ENCODE peak calls at places on chromosomes 13 and 19, in five cellular contexts. One of them, this sample, is unnamed.

GRCh38 chr13:114110091-114110829 is 22.2 kb downstream of the RASA3 start:
- DNase-seq in NT2/D1: no peak
- DNase-seq in GM23248: peak; percentile 42
- DNase-seq in K562: no peak
- DNase-seq in fibroblast of lung: no peak
- DNase-seq in this sample: no peak

GRCh38 chr13:104043184-104043583 is 977.0 kb upstream of the SLC10A2 start:
- DNase-seq in NT2/D1: no peak
- DNase-seq in GM23248: no peak
- DNase-seq in K562: no peak
- DNase-seq in fibroblast of lung: peak; percentile 17
- DNase-seq in this sample: no peak

GRCh38 chr13:87671824-87672603 is 843 bp downstream of the SLITRK5 start:
- DNase-seq in GM23248: peak; percentile 9
- DNase-seq in fibroblast of lung: peak; percentile 12
- DNase-seq in NT2/D1: no peak
- DNase-seq in K562: no peak
- DNase-seq in this sample: no peak

GRCh38 chr19:19105365-19106060 is 32.8 kb downstream of the TMEM161A start:
- DNase-seq in K562: peak; percentile 93
- DNase-seq in fibroblast of lung: peak; percentile 55
- DNase-seq in NT2/D1: peak; percentile 63
- DNase-seq in GM23248: peak; percentile 33
- DNase-seq in this sample: peak; percentile 51

GRCh38 chr13:105914637-105915036 is 620.8 kb downstream of the EFNB2 start:
- DNase-seq in K562: no peak
- DNase-seq in GM23248: peak; percentile 72
- DNase-seq in NT2/D1: no peak
- DNase-seq in fibroblast of lung: peak; percentile 98
- DNase-seq in this sample: peak; percentile 78

GRCh38 chr13:37485766-37486165 is 112.8 kb downstream of the POSTN start:
- DNase-seq in GM23248: peak; percentile 12
- DNase-seq in K562: no peak
- DNase-seq in NT2/D1: no peak
- DNase-seq in fibroblast of lung: no peak
- DNase-seq in this sample: peak; percentile 24

GRCh38 chr13:46995874-46996273 is 99.0 kb upstream of the HTR2A start:
- DNase-seq in GM23248: no peak
- DNase-seq in NT2/D1: no peak
- DNase-seq in K562: no peak
- DNase-seq in fibroblast of lung: no peak
- DNase-seq in this sample: no peak

GRCh38 chr13:61664821-61665705 is 249.4 kb upstream of the PCDH20 start:
- DNase-seq in NT2/D1: no peak
- DNase-seq in fibroblast of lung: no peak
- DNase-seq in K562: no peak
- DNase-seq in GM23248: no peak
- DNase-seq in this sample: no peak

GRCh38 chr13:97116754-97117153 is 105.4 kb upstream of the MBNL2 start:
- DNase-seq in K562: no peak
- DNase-seq in GM23248: peak; percentile 69
- DNase-seq in NT2/D1: peak; percentile 42
- DNase-seq in fibroblast of lung: peak; percentile 54
- DNase-seq in this sample: peak; percentile 57

GRCh38 chr13:89136678-89137077 is 1465.5 kb downstream of the SLITRK5 start:
- DNase-seq in K562: no peak
- DNase-seq in GM23248: no peak
- DNase-seq in fibroblast of lung: no peak
- DNase-seq in NT2/D1: no peak
- DNase-seq in this sample: no peak

GRCh38 chr13:76389321-76389720 is 496.9 kb downstream of the KCTD12 start:
- DNase-seq in K562: no peak
- DNase-seq in NT2/D1: no peak
- DNase-seq in fibroblast of lung: no peak
- DNase-seq in GM23248: no peak
- DNase-seq in this sample: no peak

GRCh38 chr13:80988752-80989151 is 647.8 kb upstream of the SPRY2 start:
- DNase-seq in GM23248: no peak
- DNase-seq in NT2/D1: no peak
- DNase-seq in K562: no peak
- DNase-seq in fibroblast of lung: no peak
- DNase-seq in this sample: no peak

GRCh38 chr19:38831142-38831605 is 420 bp downstream of the ECH1 start:
- DNase-seq in GM23248: peak; percentile 96
- DNase-seq in NT2/D1: no peak
- DNase-seq in K562: no peak
- DNase-seq in fibroblast of lung: peak; percentile 94
- DNase-seq in this sample: peak; percentile 92

GRCh38 chr19:29667941-29668340 is 2.7 kb downstream of the PLEKHF1 start:
- DNase-seq in NT2/D1: no peak
- DNase-seq in GM23248: peak; percentile 32
- DNase-seq in K562: no peak
- DNase-seq in fibroblast of lung: no peak
- DNase-seq in this sample: no peak

GRCh38 chr19:3036119-3036794 is 7.2 kb upstream of the TLE2 start:
- DNase-seq in GM23248: peak; percentile 94
- DNase-seq in fibroblast of lung: peak; percentile 92
- DNase-seq in NT2/D1: peak; percentile 95
- DNase-seq in K562: peak; percentile 78
- DNase-seq in this sample: peak; percentile 97

GRCh38 chr19:48934837-48935236 is 1.3 kb downstream of the DHDH start:
- DNase-seq in K562: no peak
- DNase-seq in GM23248: no peak
- DNase-seq in fibroblast of lung: no peak
- DNase-seq in NT2/D1: no peak
- DNase-seq in this sample: no peak

GRCh38 chr19:38707512-38708114 is 36.7 kb downstream of the CAPN12 start:
- DNase-seq in K562: no peak
- DNase-seq in NT2/D1: no peak
- DNase-seq in GM23248: peak; percentile 36
- DNase-seq in fibroblast of lung: no peak
- DNase-seq in this sample: no peak

GRCh38 chr19:2962018-2962670 is 15.2 kb upstream of the TLE6 start:
- DNase-seq in K562: peak; percentile 66
- DNase-seq in fibroblast of lung: peak; percentile 89
- DNase-seq in NT2/D1: no peak
- DNase-seq in GM23248: peak; percentile 76
- DNase-seq in this sample: peak; percentile 90

GRCh38 chr13:60396008-60396782 is 825 bp upstream of the TDRD3 start:
- DNase-seq in GM23248: peak; percentile 97
- DNase-seq in fibroblast of lung: peak; percentile 93
- DNase-seq in NT2/D1: peak; percentile 72
- DNase-seq in K562: peak; percentile 84
- DNase-seq in this sample: peak; percentile 97

GRCh38 chr19:45526143-45526542 is 18.9 kb downstream of the VASP start:
- DNase-seq in GM23248: peak; percentile 67
- DNase-seq in NT2/D1: no peak
- DNase-seq in fibroblast of lung: peak; percentile 58
- DNase-seq in K562: peak; percentile 81
- DNase-seq in this sample: peak; percentile 63

GRCh38 chr19:28700176-28700575 is 512.8 kb downstream of the UQCRFS1 start:
- DNase-seq in NT2/D1: no peak
- DNase-seq in K562: no peak
- DNase-seq in fibroblast of lung: no peak
- DNase-seq in GM23248: peak; percentile 4
- DNase-seq in this sample: no peak

GRCh38 chr19:17249887-17250548 is 4.3 kb upstream of the NR2F6 start:
- DNase-seq in GM23248: no peak
- DNase-seq in K562: no peak
- DNase-seq in NT2/D1: no peak
- DNase-seq in fibroblast of lung: no peak
- DNase-seq in this sample: no peak

GRCh38 chr19:45250832-45251451 is at the start of gene MARK4:
- DNase-seq in K562: peak; percentile 96
- DNase-seq in NT2/D1: no peak
- DNase-seq in GM23248: peak; percentile 73
- DNase-seq in fibroblast of lung: peak; percentile 44
- DNase-seq in this sample: peak; percentile 87

GRCh38 chr19:10567696-10568443 is 909 bp downstream of the CDKN2D start:
- DNase-seq in NT2/D1: no peak
- DNase-seq in K562: no peak
- DNase-seq in GM23248: peak; percentile 32
- DNase-seq in fibroblast of lung: no peak
- DNase-seq in this sample: peak; percentile 22

GRCh38 chr19:50500060-50500752 is 10.8 kb downstream of the JOSD2 start:
- DNase-seq in K562: peak; percentile 81
- DNase-seq in GM23248: peak; percentile 19
- DNase-seq in NT2/D1: no peak
- DNase-seq in fibroblast of lung: no peak
- DNase-seq in this sample: peak; percentile 19

GRCh38 chr13:81738364-81738763 is 1397.4 kb upstream of the SPRY2 start:
- DNase-seq in GM23248: no peak
- DNase-seq in NT2/D1: no peak
- DNase-seq in K562: no peak
- DNase-seq in fibroblast of lung: no peak
- DNase-seq in this sample: peak; percentile 9

GRCh38 chr13:23771966-23772365 is 117.2 kb downstream of the MIPEP start:
- DNase-seq in fibroblast of lung: peak; percentile 19
- DNase-seq in K562: no peak
- DNase-seq in NT2/D1: no peak
- DNase-seq in GM23248: peak; percentile 66
- DNase-seq in this sample: no peak

GRCh38 chr13:109779074-109779473 is 7.3 kb downstream of the IRS2 start:
- DNase-seq in K562: no peak
- DNase-seq in GM23248: no peak
- DNase-seq in NT2/D1: no peak
- DNase-seq in fibroblast of lung: no peak
- DNase-seq in this sample: no peak
- H3K9ac ChIP-seq in K562: no peak overlapping the region
- H3K9ac ChIP-seq in GM23248: no peak overlapping the region
- H3K9ac ChIP-seq in NT2/D1: no peak overlapping the region
- H3K9ac ChIP-seq in fibroblast of lung: no peak overlapping the region
- H3K9ac ChIP-seq in this sample: peak overlapping the region; percentile 92

GRCh38 chr19:6801397-6802086 is 29.0 kb downstream of the VAV1 start:
- DNase-seq in GM23248: peak; percentile 21
- DNase-seq in fibroblast of lung: no peak
- DNase-seq in NT2/D1: no peak
- DNase-seq in K562: peak; percentile 36
- DNase-seq in this sample: no peak

GRCh38 chr19:6796278-6796677 is 23.8 kb downstream of the VAV1 start:
- DNase-seq in K562: no peak
- DNase-seq in fibroblast of lung: no peak
- DNase-seq in NT2/D1: no peak
- DNase-seq in GM23248: no peak
- DNase-seq in this sample: no peak

GRCh38 chr19:6802336-6803035 is 30.0 kb downstream of the VAV1 start:
- DNase-seq in K562: no peak
- DNase-seq in NT2/D1: no peak
- DNase-seq in GM23248: no peak
- DNase-seq in fibroblast of lung: no peak
- DNase-seq in this sample: no peak

GRCh38 chr19:6803036-6803404 is 30.5 kb downstream of the VAV1 start:
- DNase-seq in NT2/D1: no peak
- DNase-seq in GM23248: no peak
- DNase-seq in fibroblast of lung: no peak
- DNase-seq in K562: no peak
- DNase-seq in this sample: no peak

GRCh38 chr19:6800991-6801396 is 28.5 kb downstream of the VAV1 start:
- DNase-seq in fibroblast of lung: no peak
- DNase-seq in NT2/D1: no peak
- DNase-seq in K562: no peak
- DNase-seq in GM23248: peak; percentile 86
- DNase-seq in this sample: no peak
- H3K4me3 ChIP-seq in fibroblast of lung: no peak overlapping the region
- H3K4me3 ChIP-seq in NT2/D1: no peak overlapping the region
- H3K4me3 ChIP-seq in K562: no peak overlapping the region
- H3K4me3 ChIP-seq in GM23248: peak overlapping the region; percentile 57
- H3K4me3 ChIP-seq in this sample: peak overlapping the region; percentile 35

GRCh38 chr19:47209323-47210179 is 21.4 kb downstream of the BBC3 start:
- DNase-seq in fibroblast of lung: peak; percentile 38
- DNase-seq in K562: no peak
- DNase-seq in GM23248: no peak
- DNase-seq in NT2/D1: no peak
- DNase-seq in this sample: peak; percentile 43
- H3K4me1 ChIP-seq in fibroblast of lung: peaks cover 3% of the 10 kb centered on the region
- H3K4me1 ChIP-seq in K562: peaks cover 13% of the 10 kb centered on the region
- H3K4me1 ChIP-seq in GM23248: peaks cover 5% of the 10 kb centered on the region
- H3K4me1 ChIP-seq in NT2/D1: peaks cover 11% of the 10 kb centered on the region
- H3K4me1 ChIP-seq in this sample: peaks cover 3% of the 10 kb centered on the region

DNA sequence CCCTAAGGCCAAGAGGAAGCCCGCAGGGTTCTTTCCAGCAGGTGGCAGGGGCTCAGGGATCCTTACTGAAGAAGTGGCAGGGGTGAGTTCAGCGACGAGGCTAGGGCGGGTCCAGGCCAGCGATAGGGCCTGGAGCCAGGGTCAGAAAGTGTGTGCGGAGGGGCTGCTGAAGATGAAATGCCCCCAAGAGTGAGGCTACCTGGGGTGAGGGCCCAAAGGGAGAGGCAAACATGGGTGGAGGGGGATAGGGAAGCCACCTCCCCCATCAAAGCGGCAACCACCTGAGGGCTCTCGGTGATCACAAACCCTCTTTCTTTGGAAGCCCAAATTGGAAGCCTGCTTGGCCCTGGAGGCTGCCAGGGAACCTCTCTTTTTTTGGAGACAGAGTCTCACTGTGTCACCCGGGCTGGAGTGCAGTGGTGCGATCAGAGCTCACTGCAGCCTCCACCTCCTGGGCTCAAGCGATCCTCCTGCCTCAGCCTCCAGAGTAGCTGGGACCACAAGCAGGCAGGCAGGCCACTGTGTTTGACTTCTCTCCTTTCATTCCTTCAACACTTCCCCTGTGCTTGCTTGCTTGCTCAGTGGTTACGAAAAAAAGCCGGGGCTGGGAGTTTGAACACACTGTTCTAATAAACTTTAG is 1.2 kb upstream of the ATP8B3 start:
- DNase-seq in GM23248: no peak
- DNase-seq in NT2/D1: no peak
- DNase-seq in fibroblast of lung: no peak
- DNase-seq in K562: no peak
- DNase-seq in this sample: no peak
- H3K9ac ChIP-seq in GM23248: peak overlapping the region; percentile 68
- H3K9ac ChIP-seq in NT2/D1: peak overlapping the region; percentile 74
- H3K9ac ChIP-seq in fibroblast of lung: no peak overlapping the region
- H3K9ac ChIP-seq in K562: peak overlapping the region; percentile 69
- H3K9ac ChIP-seq in this sample: peak overlapping the region; percentile 71

GRCh38 chr19:14405758-14406644 is 13.1 kb downstream of the DDX39A start:
- DNase-seq in GM23248: peak; percentile 86
- DNase-seq in fibroblast of lung: peak; percentile 86
- DNase-seq in K562: peak; percentile 100
- DNase-seq in NT2/D1: peak; percentile 97
- DNase-seq in this sample: peak; percentile 86

GRCh38 chr19:14404322-14404721 is 14.8 kb downstream of the DDX39A start:
- DNase-seq in K562: no peak
- DNase-seq in fibroblast of lung: no peak
- DNase-seq in NT2/D1: no peak
- DNase-seq in GM23248: no peak
- DNase-seq in this sample: no peak

GRCh38 chr19:14406645-14407331 is 12.4 kb downstream of the DDX39A start:
- DNase-seq in GM23248: no peak
- DNase-seq in K562: peak; percentile 11
- DNase-seq in fibroblast of lung: no peak
- DNase-seq in NT2/D1: no peak
- DNase-seq in this sample: no peak

GRCh38 chr19:14407889-14408640 is 11.1 kb downstream of the DDX39A start:
- DNase-seq in K562: peak; percentile 5
- DNase-seq in GM23248: no peak
- DNase-seq in fibroblast of lung: no peak
- DNase-seq in NT2/D1: no peak
- DNase-seq in this sample: no peak

GRCh38 chr19:14405380-14405757 is 13.8 kb downstream of the DDX39A start:
- DNase-seq in K562: no peak
- DNase-seq in fibroblast of lung: no peak
- DNase-seq in GM23248: no peak
- DNase-seq in NT2/D1: no peak
- DNase-seq in this sample: no peak
- H3K4me3 ChIP-seq in K562: no peak overlapping the region
- H3K4me3 ChIP-seq in fibroblast of lung: no peak overlapping the region
- H3K4me3 ChIP-seq in GM23248: no peak overlapping the region
- H3K4me3 ChIP-seq in NT2/D1: peak overlapping the region; percentile 31
- H3K4me3 ChIP-seq in this sample: no peak overlapping the region